ENCODE peak calls at places on chromosomes 11 and 22, in six cellular contexts. S is GM23338, K is H9, H is HepG2, Q is astrocyte, B is neuronal stem cell. W is an unnamed sample.

GRCh38 chr22:50526849-50527801 is 1.7 kb upstream of the SCO2 start:
- DNase-seq in S (peak), K (peak), H (peak), Q (no peak), B (no peak), W (peak)

GRCh38 chr11:124415356-124415923 is 9.2 kb downstream of the OR8B4 start:
- DNase-seq in S (peak), K (no peak), H (peak), Q (peak), B (peak), W (peak)

GRCh38 chr11:10450451-10451398 is 4.3 kb upstream of the AMPD3 start:
- DNase-seq in S (peak), K (peak), H (peak), Q (no peak), B (peak), W (peak)

GRCh38 chr11:115505165-115505564 is 950 bp upstream of the CADM1 start:
- DNase-seq in S (peak), K (no peak), H (no peak), Q (no peak), B (no peak), W (no peak)

GRCh38 chr11:116256155-116256554 is 516.6 kb downstream of the BUD13 start:
- DNase-seq in S (no peak), K (no peak), H (no peak), Q (no peak), B (no peak), W (no peak)

GRCh38 chr11:1665313-1665712 is 31.7 kb upstream of the KRTAP5-6 start:
- DNase-seq in S (no peak), K (no peak), H (no peak), Q (no peak), B (no peak), W (no peak)

GRCh38 chr11:106503901-106504300 is 426.4 kb downstream of the AASDHPPT start:
- DNase-seq in S (no peak), K (no peak), H (no peak), Q (peak), B (no peak), W (no peak)

GRCh38 chr22:44621401-44622146 is 80.4 kb upstream of the PRR5 start:
- DNase-seq in S (no peak), K (no peak), H (no peak), Q (no peak), B (no peak), W (no peak)

GRCh38 chr11:85595285-85595884 is 31.8 kb downstream of the DLG2 start:
- DNase-seq in S (peak), K (no peak), H (peak), Q (peak), B (peak), W (peak)

GRCh38 chr11:34585870-34586654 is 34.8 kb upstream of the EHF start:
- DNase-seq in S (peak), K (no peak), H (peak), Q (peak), B (peak), W (peak)

GRCh38 chr22:42912049-42912448 is 55.0 kb upstream of the ARFGAP3 start:
- DNase-seq in S (no peak), K (no peak), H (no peak), Q (no peak), B (no peak), W (peak)

GRCh38 chr11:5198285-5198684 is 2.2 kb downstream of the OR51V1 start:
- DNase-seq in S (no peak), K (no peak), H (no peak), Q (no peak), B (no peak), W (no peak)

GRCh38 chr11:61912991-61913698 is 4.2 kb downstream of the RAB3IL1 start:
- DNase-seq in S (no peak), K (peak), H (no peak), Q (no peak), B (no peak), W (no peak)

GRCh38 chr11:61718046-61718531 is 34.3 kb upstream of the MYRF start:
- DNase-seq in S (no peak), K (no peak), H (no peak), Q (no peak), B (no peak), W (no peak)

GRCh38 chr11:126764221-126764620 is 236.3 kb downstream of the KIRREL3 start:
- DNase-seq in S (no peak), K (no peak), H (no peak), Q (no peak), B (no peak), W (no peak)

GRCh38 chr11:64007629-64008282 is 21.5 kb downstream of the OTUB1 start:
- DNase-seq in S (peak), K (peak), H (peak), Q (no peak), B (no peak), W (no peak)

GRCh38 chr11:97751405-97751804 is 1269.3 kb upstream of the CNTN5 start:
- DNase-seq in S (no peak), K (no peak), H (no peak), Q (no peak), B (no peak), W (no peak)

GRCh38 chr11:128692750-128693578 is 908 bp upstream of the FLI1 start:
- DNase-seq in S (peak), K (peak), H (no peak), Q (no peak), B (no peak), W (peak)

GRCh38 chr22:32896951-32897350 is 95.4 kb downstream of the TIMP3 start:
- DNase-seq in S (no peak), K (no peak), H (no peak), Q (no peak), B (no peak), W (no peak)

GRCh38 chr11:92796744-92797143 is 172.7 kb upstream of the MTNR1B start:
- DNase-seq in S (no peak), K (no peak), H (no peak), Q (no peak), B (no peak), W (no peak)

GRCh38 chr22:50730013-50730891 is 7.8 kb upstream of the ACR start:
- DNase-seq in S (peak), K (no peak), H (no peak), Q (no peak), B (no peak), W (no peak)

GRCh38 chr11:128503231-128503991 is 83.9 kb downstream of the ETS1 start:
- DNase-seq in S (no peak), K (no peak), H (no peak), Q (peak), B (no peak), W (no peak)

GRCh38 chr11:92225206-92225562 is 566 bp downstream of the FAT3 start:
- DNase-seq in S (peak), K (no peak), H (no peak), Q (no peak), B (peak), W (no peak)

GRCh38 chr11:76910620-76911414 is 50.1 kb downstream of the ACER3 start:
- DNase-seq in S (peak), K (peak), H (no peak), Q (no peak), B (no peak), W (no peak)

GRCh38 chr22:22342697-22343602 is 98.4 kb downstream of the VPREB1 start:
- DNase-seq in S (peak), K (peak), H (peak), Q (no peak), B (peak), W (peak)

GRCh38 chr11:95566151-95566670 is 223.4 kb downstream of the FAM76B start:
- DNase-seq in S (no peak), K (no peak), H (no peak), Q (peak), B (no peak), W (no peak)

GRCh38 chr11:3194016-3194816 is 24.4 kb downstream of the MRGPRG start:
- DNase-seq in S (no peak), K (no peak), H (no peak), Q (no peak), B (no peak), W (no peak)

GRCh38 chr11:36817336-36817965 is 219.4 kb upstream of the RAG2 start:
- DNase-seq in S (no peak), K (no peak), H (no peak), Q (no peak), B (no peak), W (peak)

GRCh38 chr11:83724704-83725114 is 438.5 kb upstream of the CCDC90B start:
- DNase-seq in S (peak), K (peak), H (no peak), Q (no peak), B (no peak), W (peak)

DNA sequence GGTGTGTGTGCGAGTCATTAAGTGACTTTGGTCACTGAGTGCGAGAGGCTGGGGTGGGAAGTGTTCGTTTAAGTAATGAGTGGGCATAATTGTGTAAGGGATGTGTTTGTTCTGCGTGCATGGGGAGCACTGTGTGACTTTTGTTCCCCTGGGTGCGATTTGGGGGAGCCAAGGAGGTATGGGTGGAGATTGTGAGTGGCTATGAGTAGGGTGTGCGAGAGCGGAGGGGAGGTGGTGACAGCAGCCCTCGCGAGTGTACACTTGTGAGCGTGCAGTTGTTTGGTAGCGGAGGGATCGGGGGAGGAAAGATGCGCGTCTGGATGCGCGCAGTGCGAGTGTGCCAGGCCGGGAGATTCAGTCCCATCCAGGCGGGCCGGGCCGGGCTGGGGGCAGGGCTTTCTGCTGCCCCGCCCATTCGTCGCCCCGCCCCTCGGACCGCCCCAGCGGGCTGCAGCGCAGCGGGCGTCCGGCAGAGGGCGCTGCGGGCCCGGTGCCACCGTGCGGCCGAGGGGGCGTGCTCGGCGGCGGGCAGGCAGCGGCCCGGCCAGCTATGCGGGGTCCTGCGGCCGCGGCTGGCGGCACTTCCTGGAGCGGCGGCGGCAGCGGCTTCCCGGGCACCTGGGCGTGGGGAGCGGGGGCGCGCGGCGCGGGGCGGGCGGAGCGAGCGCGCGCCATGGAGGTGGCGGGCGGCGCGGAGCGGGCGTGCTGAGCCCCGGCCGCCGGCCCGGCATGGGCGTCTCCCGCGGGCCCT is at the start of gene DGKZ:
- DNase-seq in S (peak), K (peak), H (peak), Q (peak), B (peak), W (peak)
- H2AFZ ChIP-seq in S (no peak), K (no peak), H (no peak), Q (peak), B (peak), W (peak)

DNA sequence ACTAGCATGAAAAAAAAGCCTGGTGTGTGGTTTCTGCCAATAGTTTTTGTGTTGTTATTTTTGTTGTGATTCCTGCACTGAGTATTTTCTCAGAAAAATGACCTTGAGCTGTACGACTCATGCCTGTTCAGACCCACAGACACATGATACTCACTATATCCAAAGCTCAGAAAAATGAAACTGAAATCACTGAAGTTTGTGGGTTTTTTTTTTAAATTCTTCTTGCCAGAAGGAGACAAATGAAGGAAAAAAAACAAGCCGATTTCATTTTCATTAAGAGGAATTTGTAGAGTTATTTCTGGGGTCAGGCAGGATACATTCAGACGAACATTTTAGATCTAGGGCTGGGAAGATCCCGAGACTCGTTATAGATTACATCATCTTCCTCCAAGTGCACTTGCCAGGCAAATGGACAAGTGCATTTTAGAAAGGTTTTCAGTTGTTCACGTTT is 60.4 kb downstream of the BMAL1 start:
- DNase-seq in S (no peak), K (no peak), H (no peak), Q (peak), B (no peak), W (no peak)
- H2AFZ ChIP-seq in S (no peak), K (no peak), H (no peak), Q (no peak), B (no peak), W (peak)

DNA sequence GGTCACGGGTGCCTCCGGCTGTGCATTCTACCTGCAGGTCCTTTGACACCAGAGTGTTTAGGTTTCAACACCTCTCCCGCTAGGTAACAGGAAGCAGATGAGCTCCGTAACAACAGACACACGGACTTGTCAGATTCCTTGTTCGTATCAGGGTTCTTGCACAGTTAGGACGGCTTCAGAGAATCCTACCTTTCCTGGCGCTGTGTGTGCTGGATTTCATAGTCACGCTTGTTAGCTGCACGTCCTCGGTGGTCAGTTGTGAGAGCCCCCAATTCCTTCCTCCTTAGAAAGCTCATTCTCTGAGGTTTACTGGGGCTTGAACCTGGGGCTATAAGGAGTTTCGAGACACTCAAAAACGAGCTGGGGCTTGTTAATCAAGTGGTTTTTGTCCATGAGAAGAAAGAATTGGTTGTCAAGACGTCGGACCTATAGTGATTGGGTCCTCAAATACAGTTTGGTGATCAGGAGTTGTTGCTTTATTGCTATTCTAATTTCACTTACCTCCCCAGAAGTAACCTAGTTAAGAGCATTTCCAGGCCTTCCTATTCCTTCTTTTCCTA is 672 bp downstream of the DDB2 start:
- DNase-seq in S (no peak), K (no peak), H (peak), Q (no peak), B (no peak), W (peak)
- H2AFZ ChIP-seq in S (peak), K (no peak), H (no peak), Q (peak), B (peak), W (peak)

GRCh38 chr11:119415517-119415916 is 7.5 kb downstream of the THY1 start:
- DNase-seq in S (no peak), K (peak), H (no peak), Q (no peak), B (no peak), W (no peak)

GRCh38 chr11:119418759-119419158 is 4.2 kb downstream of the THY1 start:
- DNase-seq in S (no peak), K (no peak), H (no peak), Q (no peak), B (no peak), W (no peak)

GRCh38 chr11:119415966-119416365 is 7.0 kb downstream of the THY1 start:
- DNase-seq in S (no peak), K (no peak), H (no peak), Q (no peak), B (no peak), W (no peak)

GRCh38 chr11:119417726-119418540 is 5.0 kb downstream of the THY1 start:
- DNase-seq in S (peak), K (peak), H (no peak), Q (peak), B (no peak), W (peak)

GRCh38 chr11:119416606-119417580 is 6.1 kb downstream of the THY1 start:
- DNase-seq in S (peak), K (peak), H (no peak), Q (peak), B (no peak), W (peak)
- H2AFZ ChIP-seq in S (no peak), K (no peak), H (no peak), Q (no peak), B (no peak), W (peak)

DNA sequence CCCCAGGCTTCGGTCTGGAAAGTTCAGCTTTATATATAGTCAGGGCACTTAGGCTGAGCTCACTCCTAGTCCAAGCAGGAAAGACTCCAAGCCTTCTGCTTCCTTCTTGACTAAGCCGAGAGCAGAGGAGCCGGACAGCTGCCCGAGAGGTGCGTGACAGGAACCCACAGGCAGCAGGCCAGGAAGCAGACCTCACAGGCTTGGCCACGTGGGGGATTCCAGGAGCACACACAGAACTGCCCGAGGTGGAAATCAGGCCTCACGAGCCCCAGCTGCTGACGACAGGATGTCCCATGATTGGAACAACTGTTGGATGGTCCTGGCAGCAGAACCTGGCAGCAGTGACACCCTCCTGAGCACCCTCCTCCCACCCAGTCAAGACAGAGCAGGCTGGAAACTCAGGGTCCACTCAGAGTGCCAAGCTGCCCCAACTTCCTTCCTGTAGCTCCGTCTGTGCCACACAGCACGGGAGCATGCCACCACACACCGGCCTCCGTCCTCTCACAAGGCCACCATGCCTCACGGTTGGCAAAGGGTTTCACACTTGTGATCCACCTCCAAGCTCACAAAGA is 5.4 kb downstream of the PLA2G6 start:
- DNase-seq in S (no peak), K (no peak), H (no peak), Q (peak), B (no peak), W (no peak)
- H2AFZ ChIP-seq in S (no peak), K (no peak), H (no peak), Q (no peak), B (no peak), W (no peak)